ENCODE peak calls at places on chromosomes 5 and 9, in ten cellular contexts. B is activated T-cell treated with anti-CD3 and anti-CD28 coated beads, Interleukin-2, amount 50 U/mL, for 24 hours; G is cardiac fibroblast; X is Right ventricle myocardium superior; R is GM12892; Z is NCI-H2171; Q is foreskin fibroblast; N is stimulated activated CD8-positive, alpha-beta memory T cell treated with anti-CD3 and anti-CD28 coated beads, Interleukin-12 subunit alpha, Interleukin-12 subunit beta, amount 100 ng/mL, for 1 hour; K is hepatic stellate cell; I is NCI-H1930. L is an unnamed sample.
A peak's percentile ranks its signal among the peaks of the same experiment; 100 is the strongest.

GRCh38 chr9:20786807-20787206 is 102.7 kb downstream of the FOCAD start:
- DNase-seq in Q (no peak), N (no peak), B (no peak), R (no peak), X (no peak), G (no peak), K (no peak), I (no peak), Z (no peak), L (no peak)

GRCh38 chr5:15365040-15365439 is 134.9 kb upstream of the FBXL7 start:
- DNase-seq in X (no peak), I (no peak), K (no peak), B (no peak), Q (no peak), Z (no peak), R (no peak), N (no peak), G (peak; percentile 31), L (no peak)

GRCh38 chr9:126550891-126551351 is 62.8 kb upstream of the LMX1B start:
- DNase-seq in B (no peak), Z (no peak), R (no peak), G (no peak), I (no peak), Q (no peak), K (no peak), N (no peak), X (peak; percentile 57), L (peak; percentile 46)

GRCh38 chr9:108002296-108003056 is 512.9 kb upstream of the KLF4 start:
- DNase-seq in K (no peak), B (no peak), I (no peak), Z (no peak), X (no peak), R (no peak), Q (no peak), G (peak; percentile 74), N (no peak), L (no peak)

GRCh38 chr9:128550770-128551651 is 1.4 kb upstream of the SPTAN1 start:
- DNase-seq in I (no peak), X (peak; percentile 50), K (peak; percentile 46), Q (no peak), G (peak; percentile 77), B (no peak), Z (peak; percentile 39), R (no peak), N (no peak), L (no peak)

GRCh38 chr9:134918646-134919045 is 934 bp upstream of the FCN1 start:
- DNase-seq in B (no peak), G (no peak), R (no peak), I (no peak), N (no peak), Z (no peak), X (no peak), Q (no peak), K (no peak), L (no peak)

GRCh38 chr9:130365323-130365721 is 79.4 kb upstream of the ASS1 start:
- DNase-seq in I (no peak), G (no peak), Q (no peak), Z (no peak), N (no peak), R (no peak), X (no peak), K (no peak), B (no peak), L (no peak)

GRCh38 chr9:131008909-131009618 is at the start of gene LAMC3:
- DNase-seq in Z (peak; percentile 53), N (no peak), R (no peak), X (peak; percentile 40), B (no peak), Q (no peak), I (no peak), K (no peak), G (peak; percentile 12), L (no peak)

GRCh38 chr9:134365791-134366222 is 39.6 kb downstream of the RXRA start:
- DNase-seq in B (no peak), I (no peak), Z (peak; percentile 97), X (peak; percentile 82), G (peak; percentile 69), R (no peak), Q (no peak), N (no peak), K (no peak), L (no peak)

GRCh38 chr5:133120156-133120750 is 68.4 kb downstream of the HSPA4 start:
- DNase-seq in Z (no peak), K (no peak), I (no peak), G (no peak), X (no peak), N (no peak), R (no peak), B (no peak), Q (no peak), L (no peak)

GRCh38 chr5:65623482-65623881 is 651 bp downstream of the TRIM23 start:
- DNase-seq in G (no peak), X (no peak), K (no peak), I (no peak), R (no peak), N (no peak), Q (no peak), B (no peak), Z (no peak), L (no peak)

GRCh38 chr9:70525553-70525952 is 111.1 kb upstream of the KLF9 start:
- DNase-seq in Q (peak; percentile 56), R (no peak), N (no peak), I (no peak), Z (no peak), B (no peak), K (no peak), X (no peak), G (peak; percentile 87), L (no peak)

GRCh38 chr5:38121420-38121819 is 136.9 kb upstream of the EGFLAM start:
- DNase-seq in Z (no peak), X (no peak), K (no peak), B (no peak), N (no peak), Q (no peak), I (no peak), G (no peak), R (no peak), L (no peak)

GRCh38 chr9:71355884-71356283 is 234.5 kb upstream of the TRPM3 start:
- DNase-seq in B (no peak), Z (peak; percentile 0), G (no peak), X (no peak), N (no peak), K (no peak), Q (no peak), I (no peak), R (no peak), L (no peak)

GRCh38 chr9:72207278-72207677 is 58.0 kb downstream of the GDA start:
- DNase-seq in R (no peak), Q (no peak), B (no peak), I (no peak), X (no peak), Z (no peak), K (no peak), N (no peak), G (no peak), L (no peak)

GRCh38 chr9:84151236-84151635 is 170.6 kb downstream of the RMI1 start:
- DNase-seq in K (no peak), N (no peak), R (no peak), B (no peak), Q (no peak), X (no peak), Z (no peak), I (peak; percentile 84), G (no peak), L (no peak)

GRCh38 chr5:103587185-103587748 is 24.7 kb upstream of the NUDT12 start:
- DNase-seq in B (no peak), X (no peak), K (peak; percentile 4), N (no peak), Z (no peak), I (no peak), G (peak; percentile 55), Q (no peak), R (no peak), L (no peak)

GRCh38 chr9:115649991-115650472 is 503.6 kb upstream of the PAPPA start:
- DNase-seq in Q (peak; percentile 95), R (no peak), K (peak; percentile 34), B (no peak), N (no peak), Z (no peak), X (peak; percentile 73), G (peak; percentile 92), I (no peak), L (peak; percentile 83)

GRCh38 chr5:171494452-171495121 is 75.1 kb downstream of the FGF18 start:
- DNase-seq in N (no peak), Q (peak; percentile 80), K (peak; percentile 62), B (no peak), Z (no peak), R (no peak), X (peak; percentile 84), G (peak; percentile 93), I (no peak), L (peak; percentile 80)

GRCh38 chr5:162068412-162068811 is 839 bp downstream of the GABRG2 start:
- DNase-seq in X (no peak), N (no peak), G (no peak), I (no peak), Z (no peak), Q (no peak), R (no peak), K (no peak), B (no peak), L (peak; percentile 21)

GRCh38 chr5:97425511-97425910 is 242.5 kb upstream of the RIOK2 start:
- DNase-seq in N (no peak), X (no peak), G (peak; percentile 30), Q (peak; percentile 7), B (no peak), I (no peak), Z (no peak), K (no peak), R (no peak), L (no peak)

GRCh38 chr9:115845648-115846312 is 307.8 kb upstream of the PAPPA start:
- DNase-seq in Q (peak; percentile 75), I (no peak), X (no peak), B (no peak), Z (no peak), R (no peak), G (peak; percentile 29), K (peak; percentile 8), N (no peak), L (no peak)

GRCh38 chr5:32754251-32754650 is 43.1 kb downstream of the NPR3 start:
- DNase-seq in Q (no peak), Z (no peak), N (no peak), G (no peak), B (no peak), I (no peak), X (no peak), R (no peak), K (no peak), L (no peak)

GRCh38 chr9:11871832-11872231 is 821.4 kb upstream of the TYRP1 start:
- DNase-seq in G (no peak), Z (no peak), X (no peak), I (peak; percentile 50), Q (no peak), N (no peak), R (no peak), B (no peak), K (no peak), L (no peak)

GRCh38 chr9:83119873-83120272 is 56.9 kb upstream of the RASEF start:
- DNase-seq in G (no peak), X (no peak), N (no peak), Q (no peak), B (no peak), I (no peak), K (no peak), R (no peak), Z (no peak), L (no peak)